ENCODE peak calls at places on chromosomes 11 and 22, in ten cellular contexts. E, A, V, M, Q, I, K, T, W and J are unnamed samples.
A peak's percentile ranks its signal among the peaks of the same experiment; 100 is the strongest.

GRCh38 chr11:114036156-114036811 is 23.2 kb upstream of the ZBTB16 start:
- DNase-seq in E (no peak), A (peak; percentile 81), V (peak; percentile 93), M (peak; percentile 90), Q (peak; percentile 55), I (peak; percentile 72), K (peak; percentile 41), T (peak; percentile 94), W (peak; percentile 36), J (peak; percentile 78)

GRCh38 chr22:47236718-47237117 is 474.3 kb downstream of the TBC1D22A start:
- DNase-seq in E (no peak), A (no peak), V (no peak), M (no peak), Q (no peak), I (no peak), K (no peak), T (no peak), W (no peak), J (no peak)

GRCh38 chr22:25406510-25407210 is 157.8 kb upstream of the GRK3 start:
- DNase-seq in E (no peak), A (no peak), V (no peak), M (no peak), Q (no peak), I (no peak), K (no peak), T (no peak), W (no peak), J (no peak)

GRCh38 chr22:26471522-26471921 is 12.1 kb downstream of the HPS4 start:
- DNase-seq in E (peak; percentile 27), A (no peak), V (no peak), M (peak; percentile 42), Q (peak; percentile 35), I (peak; percentile 76), K (peak; percentile 47), T (peak; percentile 66), W (peak; percentile 99), J (no peak)

GRCh38 chr11:33630936-33631748 is 69.5 kb downstream of the C11orf91 start:
- DNase-seq in E (no peak), A (no peak), V (no peak), M (no peak), Q (no peak), I (no peak), K (no peak), T (no peak), W (peak; percentile 73), J (no peak)

GRCh38 chr11:118401880-118402590 is 629 bp downstream of the ATP5MG start:
- DNase-seq in E (peak; percentile 74), A (no peak), V (no peak), M (peak; percentile 93), Q (peak; percentile 87), I (peak; percentile 10), K (no peak), T (no peak), W (peak; percentile 68), J (no peak)

GRCh38 chr11:121722431-121723256 is 269.9 kb upstream of the SORL1-AS1 start:
- DNase-seq in E (peak; percentile 76), A (peak; percentile 93), V (peak; percentile 80), M (peak; percentile 82), Q (peak; percentile 95), I (no peak), K (no peak), T (peak; percentile 79), W (peak; percentile 17), J (peak; percentile 6)

GRCh38 chr11:8223513-8223899 is 40.2 kb downstream of the LMO1 start:
- DNase-seq in E (no peak), A (no peak), V (no peak), M (no peak), Q (no peak), I (no peak), K (no peak), T (no peak), W (peak; percentile 45), J (no peak)

GRCh38 chr11:24635588-24636290 is 138.9 kb downstream of the LUZP2 start:
- DNase-seq in E (no peak), A (no peak), V (peak; percentile 26), M (no peak), Q (no peak), I (no peak), K (no peak), T (no peak), W (peak; percentile 61), J (peak; percentile 95)

GRCh38 chr11:111570796-111571195 is 30.3 kb downstream of the LAYN start:
- DNase-seq in E (no peak), A (no peak), V (no peak), M (no peak), Q (no peak), I (no peak), K (no peak), T (no peak), W (no peak), J (no peak)

GRCh38 chr11:26229270-26229669 is 102.7 kb upstream of the ANO3 start:
- DNase-seq in E (peak; percentile 72), A (no peak), V (no peak), M (peak; percentile 87), Q (peak; percentile 94), I (peak; percentile 62), K (no peak), T (no peak), W (peak; percentile 98), J (no peak)

GRCh38 chr11:64355078-64355940 is 3.7 kb upstream of the RPS6KA4 start:
- DNase-seq in E (peak; percentile 39), A (peak; percentile 84), V (peak; percentile 83), M (peak; percentile 83), Q (peak; percentile 77), I (peak; percentile 84), K (peak; percentile 60), T (peak; percentile 91), W (peak; percentile 60), J (no peak)

GRCh38 chr22:27204817-27205216 is 547.4 kb downstream of the MIAT start:
- DNase-seq in E (no peak), A (no peak), V (no peak), M (no peak), Q (no peak), I (no peak), K (no peak), T (no peak), W (no peak), J (no peak)

GRCh38 chr11:76266269-76266668 is 60.0 kb upstream of the WNT11 start:
- DNase-seq in E (peak; percentile 8), A (no peak), V (no peak), M (peak; percentile 76), Q (peak; percentile 78), I (peak; percentile 61), K (peak; percentile 10), T (no peak), W (peak; percentile 93), J (no peak)

GRCh38 chr11:102144357-102145342 is 34.4 kb downstream of the YAP1 start:
- DNase-seq in E (peak; percentile 47), A (no peak), V (peak; percentile 43), M (peak; percentile 80), Q (peak; percentile 74), I (no peak), K (no peak), T (no peak), W (no peak), J (no peak)

GRCh38 chr22:45934168-45934564 is 42.8 kb downstream of the WNT7B start:
- DNase-seq in E (no peak), A (no peak), V (no peak), M (no peak), Q (no peak), I (no peak), K (no peak), T (no peak), W (no peak), J (no peak)

GRCh38 chr22:45934659-45935341 is 42.2 kb downstream of the WNT7B start:
- DNase-seq in E (peak; percentile 71), A (peak; percentile 86), V (peak; percentile 5), M (peak; percentile 51), Q (peak; percentile 65), I (peak; percentile 92), K (peak; percentile 93), T (no peak), W (peak; percentile 99), J (no peak)

GRCh38 chr22:45935573-45935972 is 41.4 kb downstream of the WNT7B start:
- DNase-seq in E (no peak), A (no peak), V (no peak), M (no peak), Q (no peak), I (no peak), K (no peak), T (no peak), W (no peak), J (no peak)

GRCh38 chr22:45932066-45932465 is 44.9 kb downstream of the WNT7B start:
- DNase-seq in E (no peak), A (no peak), V (no peak), M (no peak), Q (peak; percentile 32), I (no peak), K (no peak), T (no peak), W (no peak), J (no peak)

GRCh38 chr22:45933503-45934167 is 43.3 kb downstream of the WNT7B start:
- DNase-seq in E (no peak), A (no peak), V (no peak), M (no peak), Q (no peak), I (no peak), K (no peak), T (no peak), W (no peak), J (no peak)
- TF ChIP-seq CTCF in E (no peak), A (no peak), V (no peak), M (no peak), Q (no peak), I (no peak), K (no peak), T (no peak), W (no peak), J (no peak)

DNA sequence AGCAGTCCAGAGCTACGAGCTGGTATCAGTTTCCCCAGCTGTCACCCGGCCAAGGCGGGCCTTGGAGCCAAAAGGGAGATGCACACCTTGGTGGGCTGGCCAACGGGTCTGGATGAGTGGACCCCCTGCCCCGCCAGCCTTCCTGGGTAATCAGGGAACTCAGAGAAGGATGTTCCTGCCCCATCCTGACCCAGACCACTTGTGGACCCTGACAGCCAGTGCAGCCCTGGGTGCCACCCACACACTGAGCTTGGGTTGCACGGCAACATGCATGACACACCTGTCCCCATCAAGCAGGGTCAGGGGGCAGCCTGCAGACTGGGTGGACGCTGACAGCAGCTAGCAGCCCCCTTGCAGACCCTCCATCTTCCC is 8.6 kb downstream of the SLC25A1 start:
- DNase-seq in E (no peak), A (no peak), V (no peak), M (no peak), Q (no peak), I (no peak), K (no peak), T (no peak), W (no peak), J (no peak)
- H3K4me3 ChIP-seq in E (no peak overlapping the region), A (no peak overlapping the region), V (no peak overlapping the region), M (peak overlapping the region; percentile 56), Q (peak overlapping the region; percentile 37), I (no peak overlapping the region), K (no peak overlapping the region), T (peak overlapping the region; percentile 81), W (no peak overlapping the region), J (no peak overlapping the region)

GRCh38 chr11:32204751-32205150 is 113.9 kb downstream of the RCN1 start:
- DNase-seq in E (no peak), A (no peak), V (no peak), M (no peak), Q (no peak), I (no peak), K (no peak), T (no peak), W (no peak), J (no peak)
- TF ChIP-seq CTCF in E (no peak), A (no peak), V (no peak), M (no peak), Q (no peak), I (no peak), K (no peak), T (no peak), W (no peak), J (no peak)

GRCh38 chr11:72821221-72821919 is 7.2 kb downstream of the ATG16L2 start:
- DNase-seq in E (no peak), A (no peak), V (no peak), M (no peak), Q (no peak), I (no peak), K (no peak), T (no peak), W (no peak), J (no peak)
- H3K4me3 ChIP-seq in E (peak overlapping the region; percentile 63), A (peak overlapping the region; percentile 47), V (peak overlapping the region; percentile 17), M (peak overlapping the region; percentile 62), Q (peak overlapping the region; percentile 69), I (peak overlapping the region; percentile 52), K (peak overlapping the region; percentile 62), T (peak overlapping the region; percentile 65), W (peak overlapping the region; percentile 50), J (peak overlapping the region; percentile 58)